ENCODE peak calls at places on chromosomes 6 and 20, in seven cellular contexts. M is heart left ventricle, V is neural progenitor cell, W is PC-9, F is left ventricle myocardium inferior, P is heart right ventricle, A is HCT116. O is an unnamed sample. For H3K36me3, the result is how much of the 10 kb centered on the place peaks cover.

GRCh38 chr6:157443066-157443800 is 62.2 kb downstream of the ZDHHC14 start:
- DNase-seq in F (no peak), A (no peak), M (no peak), W (no peak), P (no peak), V (no peak), O (no peak)

GRCh38 chr6:3427740-3428085 is 29.1 kb downstream of the SLC22A23 start:
- DNase-seq in M (no peak), W (no peak), P (no peak), V (no peak), F (peak), A (no peak), O (no peak)

GRCh38 chr20:3753501-3754257 is 13.9 kb downstream of the ADISSP start:
- DNase-seq in M (no peak), F (no peak), V (no peak), P (peak), A (no peak), W (no peak), O (no peak)

GRCh38 chr6:145012039-145012662 is 723.2 kb downstream of the EPM2A start:
- DNase-seq in A (no peak), W (no peak), V (no peak), P (no peak), F (no peak), M (no peak), O (no peak)

GRCh38 chr20:63501818-63502670 is 3.2 kb upstream of the EEF1A2 start:
- DNase-seq in A (no peak), M (no peak), V (peak), W (no peak), P (peak), F (peak), O (no peak)

GRCh38 chr6:30882764-30883475 is 1.4 kb upstream of the DDR1 start:
- DNase-seq in P (no peak), M (no peak), W (peak), V (peak), A (peak), F (no peak), O (no peak)

GRCh38 chr6:42370323-42370985 is 81.3 kb downstream of the TRERF1 start:
- DNase-seq in P (no peak), V (no peak), W (no peak), M (no peak), A (no peak), F (no peak), O (no peak)

GRCh38 chr6:64712606-64713005 is 994.4 kb downstream of the EYS start:
- DNase-seq in P (no peak), F (no peak), A (no peak), M (no peak), W (no peak), V (no peak), O (no peak)

GRCh38 chr20:58700121-58700780 is 7.7 kb downstream of the NPEPL1 start:
- DNase-seq in V (no peak), P (no peak), W (no peak), M (no peak), A (no peak), F (peak), O (no peak)

GRCh38 chr6:168956884-168957730 is 296.5 kb downstream of the THBS2 start:
- DNase-seq in V (peak), P (peak), F (peak), M (no peak), A (peak), W (peak), O (peak)

GRCh38 chr20:3378138-3378537 is 29.3 kb downstream of the DNAAF9 start:
- DNase-seq in V (no peak), W (no peak), M (no peak), F (no peak), A (no peak), P (no peak), O (no peak)

GRCh38 chr20:37945034-37945660 is 42.2 kb downstream of the VSTM2L start:
- DNase-seq in A (no peak), P (no peak), W (no peak), M (no peak), F (no peak), V (no peak), O (no peak)

GRCh38 chr20:8183526-8183925 is 51.5 kb downstream of the PLCB1 start:
- DNase-seq in A (no peak), M (no peak), V (no peak), P (no peak), W (no peak), F (no peak), O (no peak)

GRCh38 chr6:128275030-128275429 is 245.4 kb downstream of the PTPRK start:
- DNase-seq in F (no peak), V (no peak), P (no peak), A (no peak), M (no peak), W (no peak), O (no peak)

GRCh38 chr6:81465859-81466258 is 286.6 kb downstream of the TENT5A start:
- DNase-seq in A (peak), M (no peak), P (no peak), F (no peak), W (no peak), V (peak), O (no peak)

GRCh38 chr6:14728396-14729024 is 517.4 kb upstream of the JARID2 start:
- DNase-seq in M (no peak), V (no peak), A (no peak), P (no peak), F (peak), W (no peak), O (no peak)

GRCh38 chr6:40807484-40807883 is 220.3 kb upstream of the LRFN2 start:
- DNase-seq in V (no peak), P (no peak), M (no peak), F (no peak), A (no peak), W (no peak), O (peak)

GRCh38 chr6:44036196-44036595 is 91.1 kb downstream of the MRPL14 start:
- DNase-seq in A (no peak), V (no peak), M (no peak), F (no peak), P (no peak), W (peak), O (no peak)

GRCh38 chr6:158416841-158417759 is 104.8 kb downstream of the TULP4 start:
- DNase-seq in M (no peak), W (no peak), V (no peak), A (no peak), P (no peak), F (no peak), O (no peak)

GRCh38 chr6:153618371-153619328 is 420.4 kb upstream of the OPRM1 start:
- DNase-seq in W (no peak), P (peak), M (no peak), F (no peak), V (no peak), A (no peak), O (no peak)

GRCh38 chr6:11298651-11299420 is 66.4 kb upstream of the NEDD9 start:
- DNase-seq in F (no peak), A (no peak), M (no peak), W (no peak), P (no peak), V (peak), O (peak)

GRCh38 chr20:16821211-16822089 is 73.3 kb downstream of the OTOR start:
- DNase-seq in A (peak), P (no peak), F (no peak), M (peak), V (peak), W (peak), O (peak)

GRCh38 chr6:13303668-13304017 is 24.7 kb downstream of the TBC1D7 start:
- DNase-seq in W (no peak), P (peak), M (peak), A (no peak), V (no peak), F (peak), O (no peak)

GRCh38 chr20:62360854-62361798 is 6.0 kb downstream of the LAMA5 start:
- DNase-seq in A (no peak), W (peak), F (peak), M (peak), P (peak), V (no peak), O (no peak)

GRCh38 chr6:19413323-19413722 is 423.8 kb upstream of the ID4 start:
- DNase-seq in V (no peak), W (peak), A (peak), F (no peak), P (no peak), M (no peak), O (no peak)

GRCh38 chr6:140663094-140663493 is 1288.6 kb upstream of the CITED2 start:
- DNase-seq in V (no peak), M (no peak), P (no peak), F (no peak), W (no peak), A (no peak), O (no peak)

GRCh38 chr6:47603995-47604394 is 94.4 kb upstream of the ADGRF4 start:
- DNase-seq in W (no peak), M (no peak), F (no peak), A (no peak), P (no peak), V (no peak), O (no peak)

GRCh38 chr6:111992851-111993250 is 61.1 kb upstream of the CCN6 start:
- DNase-seq in P (no peak), M (no peak), V (no peak), F (no peak), A (no peak), W (no peak), O (no peak)

GRCh38 chr20:39630215-39630614 is 668.1 kb downstream of the DHX35 start:
- DNase-seq in V (no peak), P (no peak), F (no peak), M (no peak), A (no peak), W (no peak), O (no peak)

GRCh38 chr6:148342146-148343027 is at the start of gene SASH1:
- DNase-seq in M (peak), A (peak), V (peak), P (peak), W (peak), F (peak), O (peak)

GRCh38 chr6:89310929-89311328 is 4.2 kb downstream of the GABRR2 start:
- DNase-seq in V (peak), F (no peak), M (no peak), A (no peak), P (no peak), W (no peak), O (no peak)

GRCh38 chr6:156175433-156175832 is 601.7 kb upstream of the ARID1B start:
- DNase-seq in P (no peak), V (no peak), W (no peak), M (no peak), A (no peak), F (no peak), O (no peak)

GRCh38 chr6:7542065-7542877 is 800 bp downstream of the DSP start:
- DNase-seq in P (peak), V (peak), F (peak), W (no peak), M (no peak), A (no peak), O (no peak)

GRCh38 chr6:135129139-135129867 is 51.8 kb upstream of the MYB start:
- DNase-seq in A (no peak), M (no peak), W (no peak), P (no peak), F (no peak), V (no peak), O (no peak)

GRCh38 chr6:160730911-160731310 is 28.9 kb downstream of the PLG start:
- DNase-seq in F (no peak), V (peak), A (no peak), W (no peak), M (no peak), P (no peak), O (no peak)
- TF ChIP-seq CTCF in F (no peak), V (peak), A (peak), W (peak), M (no peak), P (no peak), O (peak)

DNA sequence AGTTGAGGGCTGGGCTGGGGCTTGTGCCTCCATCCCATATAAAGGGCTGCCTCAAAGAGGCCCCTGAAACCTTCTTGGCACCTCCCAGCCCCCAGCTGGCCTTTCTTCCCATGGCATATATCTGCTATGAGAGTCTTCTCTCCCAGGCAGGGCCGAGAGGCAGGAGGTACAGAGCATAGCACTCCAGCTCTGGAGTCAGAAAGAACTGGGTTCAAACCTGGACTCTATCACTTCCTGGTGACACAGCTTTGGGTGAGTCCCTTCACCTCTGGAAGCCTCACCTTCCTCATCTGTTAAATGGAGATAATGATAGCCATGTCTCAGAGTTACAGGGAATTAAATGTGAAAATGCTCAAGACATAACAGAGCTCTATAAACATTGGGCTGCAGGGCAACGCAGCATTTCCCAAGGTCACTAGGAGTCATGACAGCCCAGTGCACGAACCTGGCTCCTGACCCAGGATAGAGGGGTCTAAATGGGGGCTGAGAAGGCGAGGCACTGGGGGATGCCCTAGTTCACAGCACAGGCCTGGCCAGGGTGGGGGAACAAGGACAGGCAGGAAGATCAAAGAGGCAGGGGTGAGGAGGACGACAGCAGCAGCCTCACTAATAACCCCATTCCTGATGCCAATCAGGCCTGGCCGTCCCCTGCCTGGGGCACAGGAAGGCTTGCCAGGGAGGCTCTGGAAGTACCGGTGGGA is 1.9 kb downstream of the FAM83C start:
- DNase-seq in W (no peak), M (peak), V (no peak), F (no peak), A (no peak), P (no peak), O (no peak)
- H3K4me3 ChIP-seq in W (no peak), M (no peak), V (no peak), F (no peak), A (no peak), P (no peak), O (no peak)

DNA sequence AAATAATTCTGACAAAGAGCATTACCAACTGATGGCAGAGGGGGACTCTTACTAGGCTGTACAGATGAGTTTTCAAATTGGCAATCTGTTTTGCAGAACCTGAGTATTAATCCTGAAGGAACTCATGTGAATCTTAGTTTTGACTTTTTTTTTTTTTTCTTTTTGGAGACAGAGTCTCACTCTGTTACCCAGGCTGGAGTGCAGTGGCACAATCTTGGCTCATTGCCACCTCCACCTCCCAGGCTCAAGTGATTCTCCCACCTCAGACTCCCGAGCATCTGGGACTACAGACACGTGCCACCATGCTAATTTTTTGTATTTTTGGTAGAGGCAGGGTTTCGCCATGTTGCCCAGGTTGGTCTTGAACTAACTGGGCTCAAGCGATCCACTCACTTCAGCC is 49.3 kb downstream of the KCTD20 start:
- DNase-seq in M (no peak), V (no peak), F (no peak), A (no peak), W (no peak), P (no peak), O (no peak)
- H3K36me3 ChIP-seq in M (under half), V (under half), F (half or more), A (under half), W (under half), P (under half), O (under half)

DNA sequence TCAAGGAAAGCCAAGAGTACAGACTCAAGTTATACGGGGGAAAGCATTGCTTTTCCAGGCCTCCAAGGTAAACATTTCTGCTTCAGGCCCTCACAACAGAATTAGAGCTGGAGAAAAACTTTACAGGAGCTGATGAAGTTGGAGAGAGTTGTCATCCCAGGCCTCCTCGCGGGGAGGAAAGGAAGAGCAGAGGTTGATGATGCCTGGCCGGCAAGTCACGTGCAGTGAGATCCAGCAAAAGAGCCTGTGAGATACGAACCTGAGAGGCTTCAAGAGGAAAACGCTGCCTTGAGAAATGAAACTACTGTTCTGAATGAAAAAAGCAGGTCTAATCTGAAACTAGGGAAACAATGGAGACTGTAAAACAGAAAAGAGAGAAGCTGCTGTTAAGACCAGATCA is 122.9 kb downstream of the FAM120B start:
- DNase-seq in A (no peak), V (no peak), F (no peak), P (no peak), W (no peak), M (no peak), O (no peak)
- TF ChIP-seq CTCF in A (no peak), V (no peak), F (no peak), P (no peak), W (no peak), M (no peak), O (peak)

GRCh38 chr20:46209930-46210671 is 92.0 kb downstream of the CD40 start:
- DNase-seq in P (no peak), W (no peak), F (no peak), M (no peak), A (no peak), V (no peak), O (no peak)
- H3K4me3 ChIP-seq in P (no peak), W (no peak), F (no peak), M (no peak), A (no peak), V (no peak), O (no peak)